ENCODE peak calls at places on chromosomes 11 and 22, in five cellular contexts. J is naive thymus-derived CD8-positive, alpha-beta T cell; O is HFFc6; E is NAMALWA; H is HuH-7.5. L is an unnamed sample.

GRCh38 chr11:125935629-125936199 is 10.1 kb upstream of the VSIG10L2 start:
- DNase-seq in J (no peak), O (no peak), E (no peak), H (no peak), L (no peak)

GRCh38 chr11:64246874-64247728 is at the start of gene PPP1R14B:
- DNase-seq in J (peak; percentile 65), O (peak; percentile 90), E (peak; percentile 87), H (peak; percentile 91), L (peak; percentile 87)

GRCh38 chr11:85379066-85379465 is 248.1 kb downstream of the DLG2 start:
- DNase-seq in J (no peak), O (no peak), E (no peak), H (no peak), L (no peak)

GRCh38 chr11:79045811-79046304 is 395.0 kb downstream of the TENM4 start:
- DNase-seq in J (no peak), O (peak; percentile 20), E (no peak), H (no peak), L (no peak)

GRCh38 chr11:126502982-126503381 is 147.5 kb downstream of the ST3GAL4 start:
- DNase-seq in J (no peak), O (no peak), E (no peak), H (no peak), L (no peak)

GRCh38 chr11:8735094-8735493 is 52.5 kb downstream of the RPL27A start:
- DNase-seq in J (no peak), O (no peak), E (no peak), H (no peak), L (no peak)

GRCh38 chr11:110173775-110174644 is 80.8 kb downstream of the ZC3H12C start:
- DNase-seq in J (peak; percentile 52), O (peak; percentile 32), E (peak; percentile 77), H (peak; percentile 60), L (peak; percentile 93)

GRCh38 chr22:36374603-36375024 is 13.2 kb downstream of the MYH9 start:
- DNase-seq in J (no peak), O (peak; percentile 56), E (no peak), H (no peak), L (no peak)

GRCh38 chr22:41425704-41426365 is 20.8 kb downstream of the TOB2 start:
- DNase-seq in J (no peak), O (no peak), E (no peak), H (no peak), L (no peak)

GRCh38 chr11:82874646-82875523 is 25.3 kb downstream of the PRCP start:
- DNase-seq in J (no peak), O (no peak), E (no peak), H (no peak), L (no peak)

GRCh38 chr11:507727-508515 is 879 bp upstream of the RNH1 start:
- DNase-seq in J (no peak), O (no peak), E (no peak), H (no peak), L (no peak)

GRCh38 chr11:120344302-120345004 is 8.2 kb downstream of the ARHGEF12 start:
- DNase-seq in J (peak; percentile 50), O (peak; percentile 40), E (peak; percentile 84), H (no peak), L (peak; percentile 62)

GRCh38 chr11:92960886-92961285 is 8.6 kb upstream of the MTNR1B start:
- DNase-seq in J (no peak), O (no peak), E (no peak), H (no peak), L (peak; percentile 21)

GRCh38 chr11:79931692-79932091 is 490.9 kb upstream of the TENM4 start:
- DNase-seq in J (no peak), O (no peak), E (no peak), H (no peak), L (no peak)

GRCh38 chr11:121716060-121716459 is 263.3 kb upstream of the SORL1-AS1 start:
- DNase-seq in J (no peak), O (no peak), E (no peak), H (no peak), L (peak; percentile 59)

GRCh38 chr11:44006882-44007495 is 40.8 kb upstream of the ACCSL start:
- DNase-seq in J (peak; percentile 3), O (no peak), E (no peak), H (no peak), L (no peak)

GRCh38 chr11:10658621-10659338 is 34.8 kb downstream of the IRAG1 start:
- DNase-seq in J (no peak), O (no peak), E (no peak), H (no peak), L (peak; percentile 50)

GRCh38 chr11:9943346-9944110 is 279.7 kb downstream of the SWAP70 start:
- DNase-seq in J (no peak), O (peak; percentile 91), E (no peak), H (no peak), L (peak; percentile 98)

GRCh38 chr11:62770778-62771143 is 435 bp upstream of the TAF6L start:
- DNase-seq in J (no peak), O (no peak), E (no peak), H (no peak), L (peak; percentile 40)

GRCh38 chr22:19105867-19106802 is 16.1 kb downstream of the DGCR2 start:
- DNase-seq in J (peak; percentile 70), O (no peak), E (peak; percentile 39), H (no peak), L (no peak)

GRCh38 chr11:114060402-114061052 is 1.0 kb downstream of the ZBTB16 start:
- DNase-seq in J (peak; percentile 39), O (no peak), E (no peak), H (no peak), L (no peak)

GRCh38 chr11:71117311-71117710 is 135.1 kb downstream of the SHANK2 start:
- DNase-seq in J (no peak), O (no peak), E (no peak), H (no peak), L (no peak)

GRCh38 chr22:48899523-48900326 is 927.9 kb downstream of the BRD1 start:
- DNase-seq in J (peak; percentile 5), O (no peak), E (no peak), H (no peak), L (no peak)

GRCh38 chr11:61168292-61168691 is 7.1 kb upstream of the VPS37C start:
- DNase-seq in J (no peak), O (no peak), E (no peak), H (no peak), L (no peak)

GRCh38 chr22:43399338-43399979 is 12.4 kb upstream of the MPPED1 start:
- DNase-seq in J (no peak), O (no peak), E (peak; percentile 62), H (no peak), L (no peak)

GRCh38 chr11:134915881-134916280 is 503.8 kb upstream of the B3GAT1 start:
- DNase-seq in J (no peak), O (no peak), E (no peak), H (no peak), L (no peak)

GRCh38 chr11:65127473-65128181 is 5.5 kb downstream of the MRPL49 start:
- DNase-seq in J (no peak), O (no peak), E (no peak), H (no peak), L (no peak)

GRCh38 chr22:30695351-30695762 is 683 bp downstream of the OSBP2 start:
- DNase-seq in J (no peak), O (no peak), E (no peak), H (no peak), L (no peak)

GRCh38 chr22:49586244-49586748 is 241.4 kb downstream of the BRD1 start:
- DNase-seq in J (no peak), O (no peak), E (no peak), H (no peak), L (no peak)

GRCh38 chr11:48064306-48064705 is 83.9 kb downstream of the PTPRJ start:
- DNase-seq in J (no peak), O (peak; percentile 65), E (no peak), H (no peak), L (peak; percentile 76)

GRCh38 chr11:117121176-117121575 is 22.9 kb upstream of the PAFAH1B2 start:
- DNase-seq in J (no peak), O (no peak), E (no peak), H (no peak), L (no peak)

GRCh38 chr11:78790784-78791183 is 216.1 kb upstream of the NARS2 start:
- DNase-seq in J (no peak), O (no peak), E (no peak), H (no peak), L (no peak)

GRCh38 chr11:1622076-1622475 is at the start of gene KRTAP5-4:
- DNase-seq in J (no peak), O (no peak), E (no peak), H (no peak), L (no peak)

L was measured in choroid plexus epithelial cell.